ENCODE peak calls at places on chromosomes 5 and 9, in six cellular contexts. J, X, C, G, Q and V are unnamed samples.
A peak's percentile ranks its signal among the peaks of the same experiment; 100 is the strongest.

GRCh38 chr5:131252824-131253171 is 11.1 kb upstream of the CDC42SE2 start:
- DNase-seq in J (no peak), X (peak; percentile 65), C (peak; percentile 66), G (peak; percentile 78), Q (peak; percentile 78), V (no peak)

GRCh38 chr5:96626956-96627355 is 35.2 kb upstream of the CAST start:
- DNase-seq in J (no peak), X (no peak), C (no peak), G (no peak), Q (no peak), V (no peak)

GRCh38 chr5:80904533-80905187 is 55.5 kb upstream of the RASGRF2 start:
- DNase-seq in J (no peak), X (no peak), C (no peak), G (no peak), Q (no peak), V (no peak)

GRCh38 chr9:84711936-84712335 is 42.4 kb downstream of the NTRK2 start:
- DNase-seq in J (peak; percentile 92), X (no peak), C (no peak), G (no peak), Q (no peak), V (no peak)

GRCh38 chr5:143176048-143176447 is 227.4 kb downstream of the NR3C1 start:
- DNase-seq in J (no peak), X (no peak), C (no peak), G (no peak), Q (no peak), V (no peak)

GRCh38 chr9:114549677-114550330 is 37.8 kb upstream of the ATP6V1G1 start:
- DNase-seq in J (no peak), X (no peak), C (no peak), G (no peak), Q (no peak), V (no peak)

GRCh38 chr9:116629700-116630099 is 57.4 kb upstream of the TRIM32 start:
- DNase-seq in J (no peak), X (no peak), C (no peak), G (no peak), Q (no peak), V (no peak)

GRCh38 chr5:91177639-91178038 is 205.5 kb downstream of the ARRDC3 start:
- DNase-seq in J (no peak), X (no peak), C (no peak), G (no peak), Q (no peak), V (no peak)

GRCh38 chr9:128243486-128244415 is 32.1 kb downstream of the GOLGA2 start:
- DNase-seq in J (no peak), X (no peak), C (no peak), G (no peak), Q (no peak), V (no peak)

GRCh38 chr5:72597456-72597948 is 90.3 kb upstream of the ZNF366 start:
- DNase-seq in J (no peak), X (peak; percentile 31), C (no peak), G (no peak), Q (no peak), V (no peak)

GRCh38 chr5:169283887-169284286 is 17.1 kb downstream of the SLIT3 start:
- DNase-seq in J (no peak), X (no peak), C (no peak), G (no peak), Q (no peak), V (no peak)

GRCh38 chr9:104977580-104977979 is 49.6 kb upstream of the ABCA1 start:
- DNase-seq in J (no peak), X (no peak), C (no peak), G (no peak), Q (no peak), V (no peak)

GRCh38 chr5:155027993-155028629 is 14.6 kb downstream of the KIF4B start:
- DNase-seq in J (no peak), X (no peak), C (no peak), G (no peak), Q (no peak), V (no peak)

GRCh38 chr9:112486221-112487007 is at the start of gene KIAA1958:
- DNase-seq in J (peak; percentile 87), X (peak; percentile 91), C (peak; percentile 80), G (peak; percentile 90), Q (peak; percentile 56), V (peak; percentile 82)

GRCh38 chr9:93549636-93550035 is 26.7 kb upstream of the PHF2 start:
- DNase-seq in J (no peak), X (no peak), C (no peak), G (no peak), Q (no peak), V (no peak)

GRCh38 chr5:59577485-59577884 is 316.0 kb downstream of the PDE4D start:
- DNase-seq in J (no peak), X (no peak), C (no peak), G (no peak), Q (no peak), V (no peak)

GRCh38 chr5:98428806-98429205 is 344.7 kb upstream of the RGMB start:
- DNase-seq in J (no peak), X (peak; percentile 32), C (no peak), G (peak; percentile 46), Q (no peak), V (no peak)

GRCh38 chr9:20701058-20701457 is 17.0 kb downstream of the FOCAD start:
- DNase-seq in J (no peak), X (no peak), C (no peak), G (no peak), Q (no peak), V (peak; percentile 6)

GRCh38 chr9:84862786-84863185 is 193.3 kb downstream of the NTRK2 start:
- DNase-seq in J (no peak), X (no peak), C (no peak), G (peak; percentile 40), Q (no peak), V (no peak)